ENCODE peak calls at places on chromosome 3, in six cellular contexts. L is GM12891, Y is K562, P is GM12878, Z is HepG2, V is H1. O is an unnamed sample.

GRCh38 chr3:182182531-182182968 is 470.8 kb downstream of the SOX2 start:
- DNase-seq in L (no peak), Y (no peak), P (peak; percentile 11), Z (peak; percentile 7), V (no peak), O (no peak)

GRCh38 chr3:54660599-54661210 is 267.2 kb downstream of the LRTM1 start:
- DNase-seq in L (no peak), Y (no peak), P (no peak), Z (no peak), V (no peak), O (no peak)

GRCh38 chr3:12175844-12176453 is 17.2 kb upstream of the TIMP4 start:
- DNase-seq in L (no peak), Y (peak; percentile 69), P (no peak), Z (peak; percentile 52), V (no peak), O (peak; percentile 29)

GRCh38 chr3:112699436-112699978 is 58.6 kb upstream of the CCDC80 start:
- DNase-seq in L (no peak), Y (no peak), P (no peak), Z (no peak), V (no peak), O (no peak)

GRCh38 chr3:171458857-171459129 is 1.4 kb downstream of the TNIK start:
- DNase-seq in L (no peak), Y (no peak), P (no peak), Z (no peak), V (no peak), O (no peak)

GRCh38 chr3:13414040-13414729 is 5.9 kb downstream of the NUP210 start:
- DNase-seq in L (peak; percentile 77), Y (peak; percentile 45), P (peak; percentile 89), Z (no peak), V (no peak), O (peak; percentile 89)

GRCh38 chr3:195178124-195178910 is 92.6 kb downstream of the XXYLT1 start:
- DNase-seq in L (no peak), Y (peak; percentile 83), P (no peak), Z (no peak), V (no peak), O (no peak)

GRCh38 chr3:187169231-187169960 is 27.9 kb upstream of the RTP1 start:
- DNase-seq in L (no peak), Y (no peak), P (no peak), Z (no peak), V (no peak), O (no peak)

GRCh38 chr3:141105828-141106628 is 54.9 kb downstream of the SPSB4 start:
- DNase-seq in L (peak; percentile 38), Y (peak; percentile 59), P (peak; percentile 20), Z (peak; percentile 74), V (no peak), O (no peak)

GRCh38 chr3:38158472-38158871 is 6.9 kb upstream of the OXSR1 start:
- DNase-seq in L (no peak), Y (no peak), P (no peak), Z (no peak), V (no peak), O (no peak)

GRCh38 chr3:111915905-111916304 is 56.8 kb downstream of the PHLDB2 start:
- DNase-seq in L (no peak), Y (no peak), P (no peak), Z (no peak), V (no peak), O (no peak)

GRCh38 chr3:186287723-186288122 is 74.3 kb downstream of the DGKG start:
- DNase-seq in L (no peak), Y (no peak), P (no peak), Z (no peak), V (no peak), O (no peak)

GRCh38 chr3:57464801-57465200 is 79.3 kb downstream of the DNAH12 start:
- DNase-seq in L (no peak), Y (no peak), P (no peak), Z (peak; percentile 14), V (no peak), O (no peak)

GRCh38 chr3:46097691-46098241 is 70.5 kb upstream of the XCR1 start:
- DNase-seq in L (no peak), Y (no peak), P (no peak), Z (no peak), V (no peak), O (no peak)

GRCh38 chr3:187212705-187213104 is 15.4 kb downstream of the RTP1 start:
- DNase-seq in L (no peak), Y (no peak), P (no peak), Z (no peak), V (no peak), O (no peak)

GRCh38 chr3:197511130-197511529 is 44.6 kb downstream of the BDH1 start:
- DNase-seq in L (no peak), Y (no peak), P (no peak), Z (no peak), V (no peak), O (no peak)

GRCh38 chr3:123430266-123430665 is 18.6 kb downstream of the ADCY5 start:
- DNase-seq in L (no peak), Y (no peak), P (no peak), Z (no peak), V (no peak), O (no peak)
- TF ChIP-seq POLR2A in L (no peak), Y (no peak), P (no peak), Z (no peak), V (no peak), O (no peak)

GRCh38 chr3:127535106-127535785 is 55.3 kb downstream of the TPRA1 start:
- DNase-seq in L (no peak), Y (no peak), P (no peak), Z (no peak), V (no peak), O (no peak)

GRCh38 chr3:127534564-127534963 is 56.0 kb downstream of the TPRA1 start:
- DNase-seq in L (no peak), Y (no peak), P (no peak), Z (no peak), V (no peak), O (no peak)

GRCh38 chr3:127531821-127532220 is 58.7 kb downstream of the TPRA1 start:
- DNase-seq in L (no peak), Y (no peak), P (no peak), Z (no peak), V (no peak), O (no peak)

GRCh38 chr3:127534161-127534451 is 56.4 kb downstream of the TPRA1 start:
- DNase-seq in L (no peak), Y (no peak), P (no peak), Z (no peak), V (no peak), O (no peak)

GRCh38 chr3:127532561-127533203 is 57.9 kb downstream of the TPRA1 start:
- DNase-seq in L (no peak), Y (no peak), P (no peak), Z (peak; percentile 19), V (no peak), O (no peak)
- TF ChIP-seq TAF1 in L (no peak), Y (no peak), P (no peak), Z (no peak), V (no peak), O (no peak)

GRCh38 chr3:138081371-138082084 is 33.9 kb downstream of the DZIP1L start:
- DNase-seq in L (no peak), Y (no peak), P (no peak), Z (no peak), V (no peak), O (no peak)
- TF ChIP-seq POLR2A in L (no peak), Y (no peak), P (no peak), Z (no peak), V (no peak), O (no peak)

DNA sequence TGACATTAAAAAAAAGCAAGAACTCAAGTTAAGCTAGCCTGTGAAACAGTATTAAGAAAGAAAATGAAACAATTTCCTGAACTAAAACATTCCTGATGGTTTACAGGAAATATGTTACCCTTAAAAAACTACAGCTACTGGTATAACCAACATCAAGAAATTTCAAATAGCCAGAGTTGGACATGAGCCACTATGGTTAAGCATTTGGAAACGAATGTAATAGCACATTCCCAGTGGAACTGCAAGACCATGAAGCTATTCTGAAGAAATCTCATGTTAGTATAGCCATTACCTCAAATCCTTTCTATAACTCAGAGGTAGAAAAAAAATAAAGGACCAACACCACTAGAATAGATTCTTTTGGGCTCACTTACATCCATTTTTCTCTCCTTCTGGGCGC is 30.2 kb downstream of the CPNE4 start:
- DNase-seq in L (no peak), Y (no peak), P (no peak), Z (no peak), V (no peak), O (no peak)
- TF ChIP-seq TAF1 in L (no peak), Y (no peak), P (no peak), Z (no peak), V (no peak), O (no peak)

DNA sequence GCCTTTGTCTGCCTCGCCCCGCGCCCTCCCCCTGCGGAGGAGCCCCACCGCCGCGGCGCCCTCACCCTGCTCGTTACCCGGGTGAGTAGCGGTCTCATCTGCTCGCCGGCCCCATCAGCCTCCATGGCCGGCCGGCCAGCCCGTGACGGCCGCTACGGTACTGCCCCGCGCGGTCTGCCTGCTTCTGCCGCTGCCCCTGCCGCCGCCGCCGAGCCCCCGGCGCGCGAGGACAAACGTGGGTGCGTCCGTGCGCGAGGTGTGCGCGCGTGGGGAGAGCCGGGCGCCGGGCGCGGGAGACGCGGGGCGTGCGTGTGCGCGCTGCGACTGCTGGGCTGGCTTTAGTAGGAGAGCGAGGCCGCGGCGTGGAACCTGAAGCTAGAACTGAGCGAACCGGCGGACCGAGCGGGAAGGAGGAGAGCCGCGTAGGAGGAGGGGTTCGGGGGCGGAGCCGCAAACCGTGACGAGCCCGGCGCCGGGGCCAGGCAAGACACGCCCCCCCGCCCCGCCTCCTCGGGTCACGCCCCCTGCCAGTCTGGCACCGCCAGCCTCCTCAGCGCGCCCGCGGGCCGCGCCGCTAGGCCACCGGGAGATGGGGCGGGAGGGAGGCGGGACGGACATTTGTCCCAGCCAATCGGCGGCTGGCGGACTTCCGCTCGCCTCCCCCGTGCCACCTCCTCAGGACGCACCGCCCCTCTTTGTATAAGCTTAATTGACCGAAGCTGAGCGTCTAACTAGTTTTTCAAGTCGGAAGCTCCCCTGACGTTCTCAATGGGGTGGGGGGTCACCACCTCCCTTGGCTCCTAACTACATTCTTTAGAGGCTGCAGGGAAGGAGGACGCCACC is at the start of gene SLC4A7:
- DNase-seq in L (peak; percentile 88), Y (peak; percentile 83), P (peak; percentile 71), Z (peak; percentile 86), V (peak; percentile 91), O (peak; percentile 86)
- TF ChIP-seq POLR2A in L (peak; percentile 64), Y (peak; percentile 54), P (peak; percentile 96), Z (peak; percentile 96), V (peak; percentile 72), O (peak; percentile 95)